ENCODE peak calls at places on chromosome 13, in six cellular contexts. W, K, M, Y, N and S are unnamed samples.
A peak's percentile ranks its signal among the peaks of the same experiment; 100 is the strongest.

GRCh38 chr13:20408181-20408580 is 117.5 kb downstream of the CRYL1 start:
- DNase-seq in W (no peak), K (no peak), M (no peak), Y (no peak), N (no peak), S (no peak)

GRCh38 chr13:33606692-33607091 is 211.3 kb upstream of the RFC3 start:
- DNase-seq in W (no peak), K (no peak), M (no peak), Y (no peak), N (no peak), S (peak; percentile 39)

GRCh38 chr13:34750078-34750703 is 191.9 kb upstream of the NBEA start:
- DNase-seq in W (no peak), K (no peak), M (no peak), Y (no peak), N (no peak), S (peak; percentile 20)

GRCh38 chr13:88736026-88736425 is 1064.9 kb downstream of the SLITRK5 start:
- DNase-seq in W (no peak), K (no peak), M (no peak), Y (no peak), N (no peak), S (no peak)

GRCh38 chr13:113066746-113067145 is 38.8 kb upstream of the F7 start:
- DNase-seq in W (no peak), K (no peak), M (no peak), Y (no peak), N (no peak), S (no peak)

GRCh38 chr13:74388626-74389025 is 254.4 kb upstream of the KLF12 start:
- DNase-seq in W (no peak), K (no peak), M (no peak), Y (no peak), N (no peak), S (no peak)

GRCh38 chr13:28355822-28356371 is 139.0 kb downstream of the FLT1 start:
- DNase-seq in W (peak; percentile 84), K (no peak), M (no peak), Y (no peak), N (peak; percentile 15), S (no peak)

GRCh38 chr13:51635137-51635878 is 51.0 kb downstream of the WDFY2 start:
- DNase-seq in W (no peak), K (no peak), M (no peak), Y (no peak), N (no peak), S (no peak)

GRCh38 chr13:107025991-107026390 is 458.1 kb upstream of the ARGLU1 start:
- DNase-seq in W (no peak), K (no peak), M (no peak), Y (no peak), N (no peak), S (no peak)

GRCh38 chr13:97934590-97934989 is 18.9 kb upstream of the IPO5 start:
- DNase-seq in W (no peak), K (no peak), M (no peak), Y (no peak), N (no peak), S (no peak)

GRCh38 chr13:106701810-106702341 is 133.9 kb upstream of the ARGLU1 start:
- DNase-seq in W (peak; percentile 53), K (no peak), M (no peak), Y (no peak), N (no peak), S (no peak)

GRCh38 chr13:111153977-111154332 is 38.8 kb downstream of the ARHGEF7 start:
- DNase-seq in W (no peak), K (peak; percentile 17), M (no peak), Y (peak; percentile 82), N (no peak), S (no peak)

GRCh38 chr13:98976338-98976737 is 1.5 kb downstream of the DOCK9 start:
- DNase-seq in W (peak; percentile 32), K (no peak), M (no peak), Y (no peak), N (no peak), S (no peak)

GRCh38 chr13:42054798-42055499 is 6.5 kb downstream of the DGKH start:
- DNase-seq in W (no peak), K (no peak), M (no peak), Y (no peak), N (no peak), S (no peak)

GRCh38 chr13:28046981-28047380 is 53.4 kb downstream of the FLT3 start:
- DNase-seq in W (no peak), K (no peak), M (no peak), Y (no peak), N (no peak), S (no peak)

GRCh38 chr13:93800342-93800741 is 573.7 kb downstream of the GPC6 start:
- DNase-seq in W (no peak), K (no peak), M (no peak), Y (no peak), N (no peak), S (no peak)

GRCh38 chr13:49071341-49071937 is 95.7 kb downstream of the FNDC3A start:
- DNase-seq in W (no peak), K (no peak), M (no peak), Y (no peak), N (no peak), S (no peak)

GRCh38 chr13:111893607-111894443 is 173.1 kb upstream of the SOX1 start:
- DNase-seq in W (no peak), K (no peak), M (no peak), Y (no peak), N (no peak), S (peak; percentile 45)